ENCODE peak calls at places on chromosome 11, in seven cellular contexts. One of them, this sample, is unnamed. For H3K36me3, the result is how much of the 10 kb centered on the place peaks cover.

GRCh38 chr11:79312591-79313267 is 128.1 kb downstream of the TENM4 start:
- DNase-seq in esophagus squamous epithelium: no peak
- DNase-seq in lower lobe of right lung: no peak
- DNase-seq in PC-3: no peak
- DNase-seq in SK-N-SH: no peak
- DNase-seq in stomach: no peak
- DNase-seq in heart right ventricle: no peak
- DNase-seq in this sample: no peak

GRCh38 chr11:71342951-71343827 is 90.8 kb upstream of the SHANK2 start:
- DNase-seq in lower lobe of right lung: peak
- DNase-seq in SK-N-SH: peak
- DNase-seq in stomach: peak
- DNase-seq in PC-3: peak
- DNase-seq in esophagus squamous epithelium: no peak
- DNase-seq in heart right ventricle: no peak
- DNase-seq in this sample: no peak

GRCh38 chr11:41522391-41522790 is 62.9 kb upstream of the LRRC4C start:
- DNase-seq in heart right ventricle: no peak
- DNase-seq in stomach: no peak
- DNase-seq in lower lobe of right lung: no peak
- DNase-seq in esophagus squamous epithelium: no peak
- DNase-seq in SK-N-SH: no peak
- DNase-seq in PC-3: peak
- DNase-seq in this sample: peak

GRCh38 chr11:66579017-66579606 is 10.7 kb upstream of the CTSF start:
- DNase-seq in SK-N-SH: peak
- DNase-seq in stomach: peak
- DNase-seq in lower lobe of right lung: peak
- DNase-seq in heart right ventricle: peak
- DNase-seq in esophagus squamous epithelium: no peak
- DNase-seq in PC-3: peak
- DNase-seq in this sample: peak

GRCh38 chr11:65716294-65716693 is 4.2 kb downstream of the KAT5 start:
- DNase-seq in PC-3: no peak
- DNase-seq in stomach: no peak
- DNase-seq in lower lobe of right lung: no peak
- DNase-seq in SK-N-SH: no peak
- DNase-seq in esophagus squamous epithelium: no peak
- DNase-seq in heart right ventricle: no peak
- DNase-seq in this sample: no peak

GRCh38 chr11:8384199-8384821 is 120.6 kb upstream of the LMO1 start:
- DNase-seq in esophagus squamous epithelium: no peak
- DNase-seq in SK-N-SH: no peak
- DNase-seq in stomach: peak
- DNase-seq in heart right ventricle: no peak
- DNase-seq in lower lobe of right lung: peak
- DNase-seq in PC-3: peak
- DNase-seq in this sample: peak

GRCh38 chr11:61106906-61107470 is 4.7 kb downstream of the CD5 start:
- DNase-seq in heart right ventricle: no peak
- DNase-seq in PC-3: no peak
- DNase-seq in lower lobe of right lung: no peak
- DNase-seq in SK-N-SH: no peak
- DNase-seq in esophagus squamous epithelium: no peak
- DNase-seq in stomach: no peak
- DNase-seq in this sample: no peak

GRCh38 chr11:9777066-9777465 is 113.2 kb downstream of the SWAP70 start:
- DNase-seq in heart right ventricle: no peak
- DNase-seq in PC-3: no peak
- DNase-seq in lower lobe of right lung: no peak
- DNase-seq in SK-N-SH: no peak
- DNase-seq in esophagus squamous epithelium: no peak
- DNase-seq in stomach: no peak
- DNase-seq in this sample: no peak

GRCh38 chr11:96949464-96949863 is 559.7 kb downstream of the JRKL start:
- DNase-seq in SK-N-SH: no peak
- DNase-seq in PC-3: no peak
- DNase-seq in heart right ventricle: no peak
- DNase-seq in stomach: no peak
- DNase-seq in esophagus squamous epithelium: no peak
- DNase-seq in lower lobe of right lung: no peak
- DNase-seq in this sample: no peak

GRCh38 chr11:30919389-30920172 is 333.4 kb upstream of the MPPED2 start:
- DNase-seq in lower lobe of right lung: no peak
- DNase-seq in heart right ventricle: no peak
- DNase-seq in SK-N-SH: no peak
- DNase-seq in PC-3: no peak
- DNase-seq in esophagus squamous epithelium: no peak
- DNase-seq in stomach: no peak
- DNase-seq in this sample: peak

GRCh38 chr11:66933508-66933907 is 24.7 kb downstream of the PC start:
- DNase-seq in heart right ventricle: no peak
- DNase-seq in SK-N-SH: no peak
- DNase-seq in lower lobe of right lung: no peak
- DNase-seq in esophagus squamous epithelium: no peak
- DNase-seq in PC-3: no peak
- DNase-seq in stomach: no peak
- DNase-seq in this sample: no peak

GRCh38 chr11:109993786-109994185 is 99.4 kb upstream of the ZC3H12C start:
- DNase-seq in lower lobe of right lung: no peak
- DNase-seq in SK-N-SH: no peak
- DNase-seq in esophagus squamous epithelium: no peak
- DNase-seq in stomach: no peak
- DNase-seq in heart right ventricle: no peak
- DNase-seq in PC-3: no peak
- DNase-seq in this sample: no peak

GRCh38 chr11:35748644-35749043 is 86.1 kb downstream of the TRIM44 start:
- DNase-seq in PC-3: no peak
- DNase-seq in heart right ventricle: no peak
- DNase-seq in lower lobe of right lung: no peak
- DNase-seq in stomach: no peak
- DNase-seq in esophagus squamous epithelium: no peak
- DNase-seq in SK-N-SH: no peak
- DNase-seq in this sample: no peak

GRCh38 chr11:121336279-121336947 is 43.8 kb downstream of the SC5D start:
- DNase-seq in PC-3: no peak
- DNase-seq in esophagus squamous epithelium: no peak
- DNase-seq in stomach: no peak
- DNase-seq in lower lobe of right lung: no peak
- DNase-seq in heart right ventricle: no peak
- DNase-seq in SK-N-SH: no peak
- DNase-seq in this sample: no peak
- H3K36me3 ChIP-seq in PC-3: under half
- H3K36me3 ChIP-seq in esophagus squamous epithelium: under half
- H3K36me3 ChIP-seq in stomach: under half
- H3K36me3 ChIP-seq in lower lobe of right lung: under half
- H3K36me3 ChIP-seq in heart right ventricle: under half
- H3K36me3 ChIP-seq in SK-N-SH: under half
- H3K36me3 ChIP-seq in this sample: under half

DNA sequence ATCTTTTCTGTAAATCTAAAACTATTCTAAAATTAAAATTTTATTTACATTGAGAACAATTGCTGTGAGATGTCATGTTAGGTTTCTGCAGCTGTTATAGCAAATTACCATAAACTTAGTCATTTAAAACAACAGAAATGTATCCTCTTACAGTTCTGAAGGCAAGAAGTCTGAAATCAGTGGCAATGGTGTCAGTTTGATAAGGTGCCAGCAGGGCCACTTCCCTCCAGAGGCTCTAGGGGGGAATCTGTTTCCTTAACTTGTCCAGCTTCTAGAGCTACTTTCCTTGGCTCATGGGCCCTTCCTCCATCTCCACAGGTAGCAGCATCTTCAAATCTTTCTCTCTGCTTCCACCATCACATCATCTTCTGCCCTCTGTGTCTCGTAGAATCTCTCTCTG is 23.0 kb downstream of the MOGAT2 start:
- DNase-seq in lower lobe of right lung: no peak
- DNase-seq in stomach: no peak
- DNase-seq in heart right ventricle: no peak
- DNase-seq in PC-3: no peak
- DNase-seq in esophagus squamous epithelium: no peak
- DNase-seq in SK-N-SH: no peak
- DNase-seq in this sample: no peak
- TF ChIP-seq CTCF in lower lobe of right lung: no peak
- TF ChIP-seq CTCF in stomach: no peak
- TF ChIP-seq CTCF in heart right ventricle: no peak
- TF ChIP-seq CTCF in PC-3: no peak
- TF ChIP-seq CTCF in esophagus squamous epithelium: no peak
- TF ChIP-seq CTCF in SK-N-SH: no peak
- TF ChIP-seq CTCF in this sample: no peak

DNA sequence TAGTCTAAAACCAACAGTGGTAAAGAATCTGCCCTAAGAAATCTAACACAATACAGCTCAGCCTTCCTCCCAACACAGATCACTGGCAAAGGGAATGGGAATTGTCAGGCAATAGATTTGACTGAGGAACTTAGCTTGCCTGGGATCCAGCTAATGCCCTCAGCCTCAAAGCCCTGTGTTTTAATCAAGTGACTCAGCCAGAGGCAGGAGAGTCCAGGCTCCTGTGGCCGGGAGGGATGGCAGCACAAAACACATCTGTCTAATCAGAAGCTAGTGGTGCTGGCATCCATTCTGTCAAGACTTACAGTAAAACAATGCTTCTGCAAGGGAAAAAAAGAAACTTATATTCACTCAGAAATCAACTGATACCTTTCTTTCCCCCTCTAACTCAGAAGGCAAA is 5.6 kb downstream of the SYTL2 start:
- DNase-seq in PC-3: no peak
- DNase-seq in SK-N-SH: no peak
- DNase-seq in lower lobe of right lung: no peak
- DNase-seq in esophagus squamous epithelium: no peak
- DNase-seq in heart right ventricle: no peak
- DNase-seq in stomach: no peak
- DNase-seq in this sample: no peak
- H3K4me3 ChIP-seq in PC-3: no peak
- H3K4me3 ChIP-seq in SK-N-SH: no peak
- H3K4me3 ChIP-seq in lower lobe of right lung: no peak
- H3K4me3 ChIP-seq in esophagus squamous epithelium: no peak
- H3K4me3 ChIP-seq in heart right ventricle: no peak
- H3K4me3 ChIP-seq in stomach: no peak
- H3K4me3 ChIP-seq in this sample: no peak

DNA sequence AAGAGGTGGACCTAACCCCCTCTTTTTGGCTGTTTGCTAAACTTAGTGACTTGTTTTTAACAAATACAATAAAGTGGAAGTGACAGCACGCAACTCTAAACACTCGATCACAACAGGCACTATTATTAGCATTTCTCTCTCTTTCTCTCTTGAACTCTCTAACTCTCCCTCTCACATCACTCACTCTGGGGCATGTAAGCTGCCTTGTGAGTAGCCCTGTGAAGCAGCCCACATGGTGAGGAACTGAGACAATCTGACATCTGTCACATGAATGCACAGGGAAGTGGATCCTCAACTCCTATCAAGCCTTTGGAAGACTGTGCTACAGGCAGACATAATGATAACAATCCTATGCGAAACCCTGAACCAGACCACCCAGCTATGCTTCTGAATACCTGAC is 609.0 kb upstream of the CNTN5 start:
- DNase-seq in stomach: no peak
- DNase-seq in esophagus squamous epithelium: no peak
- DNase-seq in heart right ventricle: no peak
- DNase-seq in lower lobe of right lung: no peak
- DNase-seq in SK-N-SH: no peak
- DNase-seq in PC-3: no peak
- DNase-seq in this sample: no peak
- H3K36me3 ChIP-seq in stomach: under half
- H3K36me3 ChIP-seq in esophagus squamous epithelium: under half
- H3K36me3 ChIP-seq in heart right ventricle: under half
- H3K36me3 ChIP-seq in lower lobe of right lung: under half
- H3K36me3 ChIP-seq in SK-N-SH: under half
- H3K36me3 ChIP-seq in PC-3: under half
- H3K36me3 ChIP-seq in this sample: under half

DNA sequence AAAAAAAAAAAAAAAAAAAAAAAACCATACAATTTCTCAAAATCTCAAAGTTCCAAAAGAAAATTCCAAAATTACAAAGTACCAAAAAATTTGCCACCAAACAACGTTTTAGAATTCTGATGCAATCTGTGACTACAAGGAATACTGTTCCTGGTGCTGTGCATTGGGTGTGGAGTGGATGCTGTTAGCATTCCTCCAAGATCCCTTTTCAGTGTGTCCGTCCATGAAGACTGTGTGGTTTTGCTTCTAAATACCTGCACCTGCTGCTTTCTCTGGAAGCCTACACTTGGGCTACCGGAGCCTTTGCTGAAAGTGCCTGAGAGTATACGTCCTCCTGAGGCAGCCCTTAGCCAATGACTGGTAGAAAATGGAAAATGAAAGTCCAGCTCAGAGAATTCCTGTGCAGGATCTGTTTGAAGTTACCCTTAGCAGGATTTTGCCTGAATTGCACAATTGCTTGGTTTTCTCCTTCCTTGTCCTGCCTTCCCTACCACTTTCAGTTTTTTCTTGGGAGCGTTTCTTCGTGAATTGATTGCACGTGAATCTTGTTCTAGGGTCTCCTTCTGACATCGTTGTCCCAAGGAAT is 140.8 kb downstream of the TRPC6 start:
- DNase-seq in esophagus squamous epithelium: no peak
- DNase-seq in SK-N-SH: no peak
- DNase-seq in PC-3: no peak
- DNase-seq in lower lobe of right lung: no peak
- DNase-seq in heart right ventricle: no peak
- DNase-seq in stomach: no peak
- DNase-seq in this sample: no peak
- TF ChIP-seq CTCF in esophagus squamous epithelium: no peak
- TF ChIP-seq CTCF in SK-N-SH: no peak
- TF ChIP-seq CTCF in PC-3: no peak
- TF ChIP-seq CTCF in lower lobe of right lung: no peak
- TF ChIP-seq CTCF in heart right ventricle: no peak
- TF ChIP-seq CTCF in stomach: no peak
- TF ChIP-seq CTCF in this sample: no peak